ENCODE peak calls at places on chromosome 10, in eight cellular contexts. T, W, P, F, A, V, Y and G are unnamed samples.

GRCh38 chr10:100968839-100969174 is 497 bp upstream of the SEMA4G start:
- ATAC-seq in Y (no peak), T (no peak), V (no peak), P (no peak), W (peak), A (peak), F (peak), G (no peak)

GRCh38 chr10:99233680-99234018 is 2.0 kb downstream of the HPSE2 start:
- ATAC-seq in V (no peak), F (no peak), T (no peak), W (no peak), P (no peak), A (no peak), Y (no peak), G (no peak)

GRCh38 chr10:97686301-97686961 is 610 bp downstream of the AVPI1 start:
- ATAC-seq in P (peak), T (no peak), W (no peak), Y (peak), V (no peak), A (peak), F (peak), G (peak)

GRCh38 chr10:19724287-19724686 is 91.9 kb upstream of the PLXDC2 start:
- ATAC-seq in V (no peak), F (no peak), W (no peak), Y (no peak), P (no peak), A (no peak), T (no peak), G (no peak)

GRCh38 chr10:34494012-34494411 is 321.1 kb downstream of the PARD3 start:
- ATAC-seq in Y (no peak), P (no peak), F (no peak), A (no peak), T (no peak), W (no peak), V (no peak), G (no peak)

GRCh38 chr10:133527779-133528271 is 662 bp downstream of the CYP2E1 start:
- ATAC-seq in F (no peak), W (no peak), V (no peak), Y (no peak), P (no peak), A (peak), T (no peak), G (no peak)

GRCh38 chr10:122671355-122671754 is 28.3 kb downstream of the C10orf120 start:
- ATAC-seq in T (no peak), V (no peak), Y (no peak), A (no peak), W (no peak), P (no peak), F (no peak), G (no peak)

GRCh38 chr10:65090991-65091390 is 1569.8 kb downstream of the REEP3 start:
- ATAC-seq in V (no peak), A (no peak), Y (no peak), W (no peak), P (no peak), T (no peak), F (no peak), G (no peak)

GRCh38 chr10:124032982-124033886 is 60.2 kb downstream of the CHST15 start:
- ATAC-seq in T (no peak), P (no peak), W (no peak), A (no peak), F (no peak), V (no peak), Y (no peak), G (no peak)

GRCh38 chr10:3648179-3648975 is 136.6 kb downstream of the KLF6 start:
- ATAC-seq in A (peak), T (no peak), W (no peak), V (no peak), P (no peak), Y (peak), F (no peak), G (no peak)

GRCh38 chr10:75969031-75969430 is 537.6 kb downstream of the LRMDA start:
- ATAC-seq in V (no peak), T (no peak), P (no peak), Y (peak), F (no peak), W (no peak), A (peak), G (no peak)

GRCh38 chr10:24519950-24520349 is 203.7 kb downstream of the ARHGAP21 start:
- ATAC-seq in Y (no peak), T (peak), A (no peak), V (peak), W (peak), F (peak), P (peak), G (no peak)

GRCh38 chr10:106765355-106765754 is 399.2 kb downstream of the SORCS1 start:
- ATAC-seq in F (no peak), A (no peak), V (no peak), T (no peak), W (no peak), Y (no peak), P (no peak), G (no peak)

GRCh38 chr10:44627591-44628354 is 242.9 kb upstream of the CXCL12 start:
- ATAC-seq in T (no peak), F (no peak), V (no peak), P (no peak), W (no peak), Y (peak), A (peak), G (no peak)

GRCh38 chr10:11909618-11910017 is 86.5 kb downstream of the PROSER2 start:
- ATAC-seq in F (no peak), T (no peak), P (no peak), W (no peak), Y (peak), V (no peak), A (peak), G (no peak)

GRCh38 chr10:106960812-106961211 is 203.7 kb downstream of the SORCS1 start:
- ATAC-seq in A (no peak), T (no peak), V (no peak), P (no peak), Y (no peak), W (no peak), F (peak), G (no peak)

GRCh38 chr10:91880310-91880709 is 29.0 kb downstream of the FGFBP3 start:
- ATAC-seq in P (no peak), F (no peak), A (peak), Y (peak), V (no peak), T (no peak), W (peak), G (no peak)

GRCh38 chr10:103894454-103894853 is 23.5 kb downstream of the STN1 start:
- ATAC-seq in A (peak), W (no peak), F (no peak), Y (peak), T (no peak), V (no peak), P (no peak), G (no peak)

GRCh38 chr10:89351402-89352038 is 23.7 kb downstream of the IFIT3 start:
- ATAC-seq in W (no peak), F (peak), A (peak), T (peak), P (no peak), Y (peak), V (peak), G (peak)

GRCh38 chr10:18710201-18710653 is 51.0 kb downstream of the ARL5B start:
- ATAC-seq in V (no peak), Y (peak), F (no peak), A (no peak), P (no peak), W (peak), T (no peak), G (peak)

GRCh38 chr10:6182454-6183098 is 20.2 kb upstream of the PFKFB3 start:
- ATAC-seq in T (no peak), W (no peak), F (peak), P (no peak), A (peak), V (no peak), Y (peak), G (no peak)

GRCh38 chr10:57849726-57850357 is 417.9 kb downstream of the IPMK start:
- ATAC-seq in T (no peak), A (no peak), P (no peak), W (no peak), V (no peak), F (no peak), Y (no peak), G (no peak)

GRCh38 chr10:24851595-24851994 is 100.8 kb downstream of the PRTFDC1 start:
- ATAC-seq in T (no peak), F (no peak), Y (no peak), P (peak), A (no peak), W (no peak), V (no peak), G (no peak)

GRCh38 chr10:26457088-26457487 is 18.9 kb downstream of the APBB1IP start:
- ATAC-seq in F (peak), W (no peak), Y (no peak), V (no peak), P (no peak), A (no peak), T (no peak), G (peak)

GRCh38 chr10:33428706-33429105 is 94.2 kb upstream of the NRP1 start:
- ATAC-seq in Y (no peak), P (no peak), V (no peak), W (no peak), A (no peak), T (no peak), F (no peak), G (no peak)

GRCh38 chr10:119817991-119818888 is 54.4 kb downstream of the MCMBP start:
- ATAC-seq in Y (peak), A (peak), P (peak), W (no peak), T (no peak), F (no peak), V (no peak), G (no peak)

GRCh38 chr10:10869592-10869991 is 148.1 kb upstream of the CELF2 start:
- ATAC-seq in T (no peak), W (peak), F (peak), V (peak), Y (no peak), P (no peak), A (no peak), G (peak)

GRCh38 chr10:30528427-30528782 is 94.4 kb downstream of the MAP3K8 start:
- ATAC-seq in F (no peak), V (no peak), Y (no peak), P (no peak), W (no peak), T (no peak), A (no peak), G (no peak)

GRCh38 chr10:112421731-112422130 is 25.0 kb downstream of the ZDHHC6 start:
- ATAC-seq in A (no peak), T (no peak), F (no peak), P (no peak), V (no peak), W (no peak), Y (no peak), G (no peak)

GRCh38 chr10:67976292-67977245 is 92.1 kb downstream of the SIRT1 start:
- ATAC-seq in T (no peak), P (no peak), V (no peak), Y (peak), F (no peak), A (peak), W (no peak), G (no peak)